ENCODE peak calls at places on chromosomes 4 and X, in five cellular contexts. B, O, P, U and T are unnamed samples.

GRCh38 chrX:123975180-123975579 is 13.7 kb downstream of the STAG2 start:
- DNase-seq in B (no peak), O (no peak), P (no peak), U (no peak), T (no peak)

GRCh38 chrX:16465081-16465876 is 184.7 kb upstream of the S100G start:
- DNase-seq in B (no peak), O (peak; percentile 36), P (no peak), U (no peak), T (no peak)

GRCh38 chr4:101277661-101278060 is 69.7 kb downstream of the PPP3CA start:
- DNase-seq in B (no peak), O (no peak), P (no peak), U (no peak), T (no peak)

GRCh38 chr4:83083925-83084475 is 30.5 kb downstream of the PLAC8 start:
- DNase-seq in B (peak; percentile 22), O (no peak), P (no peak), U (no peak), T (peak; percentile 79)

GRCh38 chrX:15500497-15500966 is at the start of gene BMX:
- DNase-seq in B (no peak), O (no peak), P (no peak), U (no peak), T (no peak)

GRCh38 chr4:17528526-17529165 is 13.7 kb downstream of the CLRN2 start:
- DNase-seq in B (no peak), O (no peak), P (no peak), U (no peak), T (no peak)

GRCh38 chrX:109797311-109797975 is 64.4 kb upstream of the ACSL4 start:
- DNase-seq in B (no peak), O (no peak), P (no peak), U (peak; percentile 25), T (no peak)

GRCh38 chrX:110964761-110965160 is 131.2 kb upstream of the PAK3 start:
- DNase-seq in B (no peak), O (no peak), P (no peak), U (no peak), T (no peak)

GRCh38 chr4:48341776-48342558 is 638 bp downstream of the SLAIN2 start:
- DNase-seq in B (peak; percentile 65), O (peak; percentile 42), P (no peak), U (no peak), T (peak; percentile 51)

GRCh38 chr4:3300198-3300671 is 7.4 kb downstream of the RGS12 start:
- DNase-seq in B (no peak), O (no peak), P (no peak), U (no peak), T (no peak)

GRCh38 chrX:100812216-100813158 is 7.7 kb upstream of the CSTF2 start:
- DNase-seq in B (no peak), O (no peak), P (no peak), U (no peak), T (no peak)

GRCh38 chr4:121668368-121669162 is 28.2 kb downstream of the ANXA5 start:
- DNase-seq in B (no peak), O (no peak), P (no peak), U (no peak), T (no peak)

GRCh38 chr4:180932365-180933001 is 1310.7 kb upstream of the TENM3 start:
- DNase-seq in B (no peak), O (no peak), P (no peak), U (peak; percentile 13), T (no peak)

GRCh38 chr4:158824425-158825274 is 55.8 kb downstream of the FNIP2 start:
- DNase-seq in B (no peak), O (no peak), P (no peak), U (no peak), T (no peak)

GRCh38 chr4:38119663-38120374 is 159.6 kb downstream of the PTTG2 start:
- DNase-seq in B (no peak), O (no peak), P (no peak), U (no peak), T (no peak)

GRCh38 chr4:38157592-38157991 is 197.4 kb downstream of the PTTG2 start:
- DNase-seq in B (no peak), O (peak; percentile 70), P (no peak), U (no peak), T (no peak)

GRCh38 chr4:1466034-1466960 is 60.1 kb upstream of the NKX1-1 start:
- DNase-seq in B (no peak), O (no peak), P (no peak), U (no peak), T (no peak)

GRCh38 chr4:86857341-86858052 is 8.3 kb upstream of the SLC10A6 start:
- DNase-seq in B (no peak), O (no peak), P (no peak), U (no peak), T (no peak)

GRCh38 chr4:138199568-138200235 is 42.4 kb downstream of the SLC7A11 start:
- DNase-seq in B (no peak), O (peak; percentile 84), P (no peak), U (peak; percentile 90), T (no peak)

GRCh38 chr4:98421106-98421505 is 159.9 kb downstream of the RAP1GDS1 start:
- DNase-seq in B (no peak), O (no peak), P (no peak), U (no peak), T (no peak)

GRCh38 chrX:150270622-150271021 is 92.5 kb upstream of the MAMLD1 start:
- DNase-seq in B (no peak), O (no peak), P (no peak), U (no peak), T (no peak)

GRCh38 chr4:138445098-138445497 is 202.9 kb upstream of the SLC7A11 start:
- DNase-seq in B (no peak), O (no peak), P (no peak), U (no peak), T (no peak)

GRCh38 chrX:47218920-47219815 is 687 bp downstream of the CDK16 start:
- DNase-seq in B (peak; percentile 63), O (no peak), P (no peak), U (no peak), T (peak; percentile 49)

GRCh38 chr4:128354205-128354821 is 66.7 kb upstream of the PGRMC2 start:
- DNase-seq in B (no peak), O (peak; percentile 75), P (no peak), U (peak; percentile 54), T (no peak)

GRCh38 chrX:132474522-132474921 is 14.3 kb downstream of the MBNL3 start:
- DNase-seq in B (no peak), O (no peak), P (no peak), U (no peak), T (no peak)

GRCh38 chrX:39050427-39050826 is 249.2 kb downstream of the MID1IP1 start:
- DNase-seq in B (no peak), O (no peak), P (no peak), U (no peak), T (no peak)

GRCh38 chrX:153474266-153474665 is 3.9 kb upstream of the HAUS7 start:
- DNase-seq in B (no peak), O (no peak), P (no peak), U (no peak), T (no peak)

GRCh38 chr4:129342820-129343219 is 246.9 kb downstream of the C4orf33 start:
- DNase-seq in B (no peak), O (peak; percentile 6), P (no peak), U (peak; percentile 31), T (no peak)

GRCh38 chrX:12080265-12080664 is 58.0 kb upstream of the FRMPD4 start:
- DNase-seq in B (no peak), O (peak; percentile 13), P (peak; percentile 0), U (no peak), T (peak; percentile 1)

GRCh38 chrX:72141372-72142004 is 9.8 kb upstream of the RTL5 start:
- DNase-seq in B (no peak), O (no peak), P (no peak), U (no peak), T (no peak)

GRCh38 chrX:97685753-97686152 is 802.0 kb downstream of the RPA4 start:
- DNase-seq in B (peak; percentile 11), O (peak; percentile 41), P (no peak), U (no peak), T (peak; percentile 25)

GRCh38 chrX:23483396-23483795 is 148.7 kb downstream of the PTCHD1 start:
- DNase-seq in B (no peak), O (no peak), P (no peak), U (no peak), T (no peak)

GRCh38 chr4:126582737-126583136 is 1050.0 kb upstream of the INTU start:
- DNase-seq in B (no peak), O (no peak), P (no peak), U (no peak), T (no peak)

GRCh38 chr4:182023469-182023868 is 219.7 kb upstream of the TENM3 start:
- DNase-seq in B (no peak), O (peak; percentile 54), P (peak; percentile 66), U (peak; percentile 75), T (no peak)

GRCh38 chrX:21374994-21375794 is 976 bp downstream of the CNKSR2 start:
- DNase-seq in B (peak; percentile 12), O (no peak), P (no peak), U (no peak), T (peak; percentile 12)

GRCh38 chr4:112857461-112857860 is 192.0 kb upstream of the ANK2 start:
- DNase-seq in B (no peak), O (peak; percentile 42), P (no peak), U (no peak), T (no peak)

GRCh38 chr4:1448589-1449420 is 42.6 kb upstream of the NKX1-1 start:
- DNase-seq in B (no peak), O (no peak), P (no peak), U (no peak), T (no peak)

GRCh38 chr4:128452415-128452814 is 164.8 kb upstream of the PGRMC2 start:
- DNase-seq in B (no peak), O (no peak), P (no peak), U (no peak), T (no peak)

GRCh38 chr4:8061145-8061544 is 97.5 kb downstream of the ABLIM2 start:
- DNase-seq in B (no peak), O (no peak), P (no peak), U (no peak), T (no peak)

GRCh38 chrX:71859637-71860036 is 51.0 kb upstream of the NHSL2 start:
- DNase-seq in B (peak; percentile 40), O (peak; percentile 51), P (no peak), U (no peak), T (peak; percentile 44)